ENCODE peak calls at places on chromosomes 3 and 15, in six cellular contexts. One of them, this sample, is unnamed.

GRCh38 chr15:38041576-38041975 is 107.1 kb downstream of the TMCO5A start:
- DNase-seq in occipital lobe: no peak
- DNase-seq in GDM1: no peak
- DNase-seq in NCI-H774: no peak
- DNase-seq in endothelial cell: no peak
- DNase-seq in foreskin keratinocyte: peak; percentile 75
- DNase-seq in this sample: peak; percentile 51

GRCh38 chr3:55508335-55508734 is 21.2 kb upstream of the WNT5A start:
- DNase-seq in NCI-H774: no peak
- DNase-seq in GDM1: no peak
- DNase-seq in occipital lobe: no peak
- DNase-seq in endothelial cell: no peak
- DNase-seq in foreskin keratinocyte: no peak
- DNase-seq in this sample: no peak

GRCh38 chr3:182920515-182921084 is 59.7 kb downstream of the DCUN1D1 start:
- DNase-seq in foreskin keratinocyte: no peak
- DNase-seq in NCI-H774: no peak
- DNase-seq in occipital lobe: no peak
- DNase-seq in endothelial cell: no peak
- DNase-seq in GDM1: no peak
- DNase-seq in this sample: peak; percentile 89

GRCh38 chr15:72227720-72228119 is 3.3 kb downstream of the PKM start:
- DNase-seq in occipital lobe: no peak
- DNase-seq in GDM1: no peak
- DNase-seq in endothelial cell: no peak
- DNase-seq in foreskin keratinocyte: no peak
- DNase-seq in NCI-H774: no peak
- DNase-seq in this sample: peak; percentile 23

GRCh38 chr3:128342701-128343180 is 123.9 kb downstream of the DNAJB8 start:
- DNase-seq in NCI-H774: no peak
- DNase-seq in foreskin keratinocyte: no peak
- DNase-seq in occipital lobe: no peak
- DNase-seq in GDM1: no peak
- DNase-seq in endothelial cell: no peak
- DNase-seq in this sample: no peak

GRCh38 chr3:193095366-193095765 is 145.7 kb upstream of the PLAAT1 start:
- DNase-seq in GDM1: no peak
- DNase-seq in endothelial cell: no peak
- DNase-seq in NCI-H774: no peak
- DNase-seq in occipital lobe: no peak
- DNase-seq in foreskin keratinocyte: no peak
- DNase-seq in this sample: no peak

GRCh38 chr15:60087561-60087960 is 83.5 kb downstream of the FOXB1 start:
- DNase-seq in GDM1: no peak
- DNase-seq in endothelial cell: no peak
- DNase-seq in foreskin keratinocyte: no peak
- DNase-seq in occipital lobe: no peak
- DNase-seq in NCI-H774: no peak
- DNase-seq in this sample: no peak

GRCh38 chr3:139113766-139114165 is 69.1 kb upstream of the PRR23C start:
- DNase-seq in endothelial cell: no peak
- DNase-seq in NCI-H774: no peak
- DNase-seq in GDM1: no peak
- DNase-seq in foreskin keratinocyte: no peak
- DNase-seq in occipital lobe: no peak
- DNase-seq in this sample: peak; percentile 22

GRCh38 chr3:152444029-152444641 is 175.4 kb downstream of the MBNL1 start:
- DNase-seq in foreskin keratinocyte: no peak
- DNase-seq in occipital lobe: no peak
- DNase-seq in NCI-H774: peak; percentile 35
- DNase-seq in endothelial cell: no peak
- DNase-seq in GDM1: no peak
- DNase-seq in this sample: peak; percentile 59

GRCh38 chr3:10547413-10547812 is 42.0 kb upstream of the ATP2B2 start:
- DNase-seq in GDM1: no peak
- DNase-seq in NCI-H774: no peak
- DNase-seq in endothelial cell: no peak
- DNase-seq in occipital lobe: no peak
- DNase-seq in foreskin keratinocyte: no peak
- DNase-seq in this sample: no peak

GRCh38 chr15:76150971-76151598 is 91.3 kb downstream of the TMEM266 start:
- DNase-seq in NCI-H774: peak; percentile 23
- DNase-seq in occipital lobe: peak; percentile 47
- DNase-seq in GDM1: peak; percentile 62
- DNase-seq in foreskin keratinocyte: peak; percentile 95
- DNase-seq in endothelial cell: peak; percentile 86
- DNase-seq in this sample: peak; percentile 88

GRCh38 chr3:27340524-27340923 is 28.7 kb downstream of the NEK10 start:
- DNase-seq in occipital lobe: no peak
- DNase-seq in NCI-H774: no peak
- DNase-seq in GDM1: no peak
- DNase-seq in endothelial cell: no peak
- DNase-seq in foreskin keratinocyte: no peak
- DNase-seq in this sample: no peak

GRCh38 chr3:177598110-177598833 is 401.0 kb upstream of the TBL1XR1 start:
- DNase-seq in GDM1: no peak
- DNase-seq in foreskin keratinocyte: no peak
- DNase-seq in NCI-H774: no peak
- DNase-seq in endothelial cell: no peak
- DNase-seq in occipital lobe: no peak
- DNase-seq in this sample: no peak

GRCh38 chr3:13013994-13014754 is 59.1 kb downstream of the IQSEC1 start:
- DNase-seq in endothelial cell: no peak
- DNase-seq in occipital lobe: no peak
- DNase-seq in NCI-H774: no peak
- DNase-seq in GDM1: no peak
- DNase-seq in foreskin keratinocyte: no peak
- DNase-seq in this sample: no peak

GRCh38 chr15:94780108-94780507 is 548.7 kb downstream of the MCTP2 start:
- DNase-seq in GDM1: no peak
- DNase-seq in foreskin keratinocyte: no peak
- DNase-seq in occipital lobe: no peak
- DNase-seq in NCI-H774: no peak
- DNase-seq in endothelial cell: no peak
- DNase-seq in this sample: no peak

GRCh38 chr15:50676799-50677483 is 9.7 kb downstream of the TRPM7 start:
- DNase-seq in foreskin keratinocyte: peak; percentile 51
- DNase-seq in NCI-H774: no peak
- DNase-seq in GDM1: no peak
- DNase-seq in endothelial cell: no peak
- DNase-seq in occipital lobe: no peak
- DNase-seq in this sample: peak; percentile 74

GRCh38 chr3:25421747-25422146 is 6.3 kb upstream of the RARB start:
- DNase-seq in occipital lobe: no peak
- DNase-seq in NCI-H774: no peak
- DNase-seq in GDM1: no peak
- DNase-seq in endothelial cell: no peak
- DNase-seq in foreskin keratinocyte: no peak
- DNase-seq in this sample: no peak

GRCh38 chr3:81962396-81962795 is 201.0 kb upstream of the GBE1 start:
- DNase-seq in NCI-H774: no peak
- DNase-seq in occipital lobe: no peak
- DNase-seq in GDM1: no peak
- DNase-seq in foreskin keratinocyte: no peak
- DNase-seq in endothelial cell: no peak
- DNase-seq in this sample: no peak

This sample was measured in mesendoderm.